ENCODE peak calls at places on chromosome 15, in five cellular contexts. One of them, this sample, is unnamed.

GRCh38 chr15:25474251-25474650 is 35.4 kb upstream of the UBE3A start:
- DNase-seq in COR-L47: no peak
- DNase-seq in ureter: no peak
- DNase-seq in activated B cell treated with CpG ODN at 0.5 μM for 24 hours: no peak
- DNase-seq in M059J: no peak
- DNase-seq in this sample: no peak

GRCh38 chr15:62658498-62658897 is 384.0 kb upstream of the TPM1 start:
- DNase-seq in COR-L47: no peak
- DNase-seq in activated B cell treated with CpG ODN at 0.5 μM for 24 hours: no peak
- DNase-seq in M059J: peak
- DNase-seq in ureter: no peak
- DNase-seq in this sample: no peak

GRCh38 chr15:80342148-80342547 is 62.0 kb upstream of the ARNT2 start:
- DNase-seq in COR-L47: no peak
- DNase-seq in ureter: no peak
- DNase-seq in M059J: no peak
- DNase-seq in activated B cell treated with CpG ODN at 0.5 μM for 24 hours: no peak
- DNase-seq in this sample: no peak

GRCh38 chr15:58919232-58919631 is 14.2 kb downstream of the SLTM start:
- DNase-seq in M059J: no peak
- DNase-seq in ureter: no peak
- DNase-seq in activated B cell treated with CpG ODN at 0.5 μM for 24 hours: no peak
- DNase-seq in COR-L47: no peak
- DNase-seq in this sample: no peak

GRCh38 chr15:101255615-101256350 is 3.9 kb upstream of the CHSY1 start:
- DNase-seq in activated B cell treated with CpG ODN at 0.5 μM for 24 hours: no peak
- DNase-seq in COR-L47: no peak
- DNase-seq in ureter: no peak
- DNase-seq in M059J: no peak
- DNase-seq in this sample: no peak

GRCh38 chr15:28878209-28878608 is 7.6 kb upstream of the APBA2 start:
- DNase-seq in M059J: no peak
- DNase-seq in ureter: no peak
- DNase-seq in COR-L47: no peak
- DNase-seq in activated B cell treated with CpG ODN at 0.5 μM for 24 hours: no peak
- DNase-seq in this sample: no peak

GRCh38 chr15:39786444-39787056 is 3.9 kb upstream of the FSIP1 start:
- DNase-seq in M059J: peak
- DNase-seq in ureter: no peak
- DNase-seq in activated B cell treated with CpG ODN at 0.5 μM for 24 hours: no peak
- DNase-seq in COR-L47: peak
- DNase-seq in this sample: no peak

GRCh38 chr15:98773616-98774015 is 125.3 kb downstream of the IGF1R start:
- DNase-seq in ureter: no peak
- DNase-seq in activated B cell treated with CpG ODN at 0.5 μM for 24 hours: no peak
- DNase-seq in M059J: no peak
- DNase-seq in COR-L47: no peak
- DNase-seq in this sample: no peak

GRCh38 chr15:78997981-78998499 is 53.2 kb upstream of the CTSH start:
- DNase-seq in ureter: no peak
- DNase-seq in activated B cell treated with CpG ODN at 0.5 μM for 24 hours: no peak
- DNase-seq in COR-L47: no peak
- DNase-seq in M059J: peak
- DNase-seq in this sample: no peak

GRCh38 chr15:68578960-68579935 is at the start of gene CORO2B:
- DNase-seq in COR-L47: peak
- DNase-seq in ureter: no peak
- DNase-seq in M059J: peak
- DNase-seq in activated B cell treated with CpG ODN at 0.5 μM for 24 hours: peak
- DNase-seq in this sample: no peak

GRCh38 chr15:29708519-29708918 is 113.7 kb downstream of the TJP1 start:
- DNase-seq in COR-L47: no peak
- DNase-seq in ureter: no peak
- DNase-seq in M059J: no peak
- DNase-seq in activated B cell treated with CpG ODN at 0.5 μM for 24 hours: no peak
- DNase-seq in this sample: no peak

GRCh38 chr15:52414936-52415335 is 113.7 kb downstream of the MYO5A start:
- DNase-seq in M059J: no peak
- DNase-seq in COR-L47: no peak
- DNase-seq in activated B cell treated with CpG ODN at 0.5 μM for 24 hours: no peak
- DNase-seq in ureter: no peak
- DNase-seq in this sample: no peak

GRCh38 chr15:67033012-67033411 is 32.4 kb upstream of the SMAD3 start:
- DNase-seq in M059J: no peak
- DNase-seq in COR-L47: no peak
- DNase-seq in ureter: no peak
- DNase-seq in activated B cell treated with CpG ODN at 0.5 μM for 24 hours: no peak
- DNase-seq in this sample: no peak

GRCh38 chr15:87711011-87711410 is 545.5 kb downstream of the NTRK3 start:
- DNase-seq in activated B cell treated with CpG ODN at 0.5 μM for 24 hours: no peak
- DNase-seq in COR-L47: no peak
- DNase-seq in M059J: peak
- DNase-seq in ureter: no peak
- DNase-seq in this sample: no peak

This sample was measured in stimulated activated effector memory CD8-positive, alpha-beta T cell treated with anti-CD3 and anti-CD28 coated beads, Interleukin-12 subunit alpha, Interleukin-12 subunit beta, amount 100 ng/mL, for 72 hours.